ENCODE peak calls at places on chromosomes 7 and 10, in nine cellular contexts. C, U, Q, L, J, Z, G, N and K are unnamed samples. For H3K36me3, the result is how much of the 10 kb centered on the place peaks cover.

GRCh38 chr7:74479961-74480829 is 26.5 kb downstream of the GTF2IRD1 start:
- DNase-seq in N (peak), Z (no peak), G (peak), Q (peak), U (no peak), C (peak), J (peak), L (no peak), K (peak)

GRCh38 chr7:105316578-105317375 is 71.9 kb downstream of the SRPK2 start:
- DNase-seq in U (no peak), J (no peak), N (no peak), L (no peak), C (no peak), Z (no peak), G (no peak), Q (no peak), K (no peak)

GRCh38 chr10:122878799-122879338 is 512 bp downstream of the FAM24B start:
- DNase-seq in J (no peak), Z (no peak), U (no peak), G (peak), N (no peak), C (peak), Q (no peak), L (no peak), K (no peak)

GRCh38 chr10:45627412-45628048 is 45.0 kb downstream of the ZFAND4 start:
- DNase-seq in L (no peak), J (peak), U (no peak), G (no peak), C (no peak), Z (no peak), N (peak), Q (no peak), K (peak)

GRCh38 chr7:1586126-1586826 is 16.4 kb upstream of the PSMG3 start:
- DNase-seq in G (no peak), U (no peak), Z (no peak), N (no peak), C (no peak), L (no peak), J (no peak), Q (no peak), K (peak)

GRCh38 chr7:151210087-151210854 is at the start of gene H2BK1:
- DNase-seq in L (no peak), C (no peak), U (no peak), J (no peak), Q (no peak), N (no peak), G (no peak), Z (no peak), K (no peak)

GRCh38 chr10:123154092-123154942 is at the start of gene BUB3:
- DNase-seq in G (peak), L (peak), Q (peak), U (peak), C (peak), N (peak), Z (peak), J (peak), K (peak)

GRCh38 chr7:70068531-70068930 is 470.3 kb downstream of the AUTS2 start:
- DNase-seq in U (no peak), G (no peak), C (no peak), L (no peak), Z (no peak), J (no peak), N (no peak), Q (no peak), K (no peak)

GRCh38 chr10:21257191-21257590 is 268.3 kb downstream of the SKIDA1 start:
- DNase-seq in G (no peak), C (no peak), U (no peak), J (no peak), Z (no peak), L (no peak), Q (no peak), N (no peak), K (no peak)

GRCh38 chr7:36563706-36564325 is 160.5 kb downstream of the AOAH start:
- DNase-seq in J (no peak), L (no peak), N (no peak), Q (no peak), C (no peak), G (no peak), Z (no peak), U (no peak), K (no peak)

GRCh38 chr10:65231148-65231547 is 1694.7 kb upstream of the LRRTM3 start:
- DNase-seq in U (no peak), C (no peak), Q (no peak), Z (no peak), L (no peak), N (no peak), J (no peak), G (no peak), K (no peak)

GRCh38 chr7:99036531-99037175 is 107.3 kb downstream of the SMURF1 start:
- DNase-seq in U (no peak), C (peak), N (no peak), J (no peak), Z (no peak), Q (no peak), G (no peak), L (no peak), K (no peak)

GRCh38 chr10:88493676-88494483 is 89.2 kb downstream of the RNLS start:
- DNase-seq in Z (no peak), U (no peak), J (no peak), G (no peak), C (peak), L (no peak), Q (no peak), N (no peak), K (no peak)

GRCh38 chr7:44969701-44970494 is 8.9 kb downstream of the MYO1G start:
- DNase-seq in Q (no peak), Z (no peak), L (peak), G (peak), C (no peak), U (no peak), J (no peak), N (no peak), K (peak)
- TF ChIP-seq POLR2A in Q (no peak), Z (no peak), L (no peak), G (no peak), C (no peak), U (no peak), J (no peak), N (no peak), K (no peak)

GRCh38 chr7:155738104-155738503 is 74.2 kb downstream of the SHH start:
- DNase-seq in Q (no peak), U (no peak), L (no peak), N (no peak), C (no peak), G (no peak), Z (no peak), J (no peak), K (no peak)
- H3K36me3 ChIP-seq in Q (under half), U (under half), L (under half), N (under half), C (under half), G (under half), Z (half or more), J (half or more), K (under half)

DNA sequence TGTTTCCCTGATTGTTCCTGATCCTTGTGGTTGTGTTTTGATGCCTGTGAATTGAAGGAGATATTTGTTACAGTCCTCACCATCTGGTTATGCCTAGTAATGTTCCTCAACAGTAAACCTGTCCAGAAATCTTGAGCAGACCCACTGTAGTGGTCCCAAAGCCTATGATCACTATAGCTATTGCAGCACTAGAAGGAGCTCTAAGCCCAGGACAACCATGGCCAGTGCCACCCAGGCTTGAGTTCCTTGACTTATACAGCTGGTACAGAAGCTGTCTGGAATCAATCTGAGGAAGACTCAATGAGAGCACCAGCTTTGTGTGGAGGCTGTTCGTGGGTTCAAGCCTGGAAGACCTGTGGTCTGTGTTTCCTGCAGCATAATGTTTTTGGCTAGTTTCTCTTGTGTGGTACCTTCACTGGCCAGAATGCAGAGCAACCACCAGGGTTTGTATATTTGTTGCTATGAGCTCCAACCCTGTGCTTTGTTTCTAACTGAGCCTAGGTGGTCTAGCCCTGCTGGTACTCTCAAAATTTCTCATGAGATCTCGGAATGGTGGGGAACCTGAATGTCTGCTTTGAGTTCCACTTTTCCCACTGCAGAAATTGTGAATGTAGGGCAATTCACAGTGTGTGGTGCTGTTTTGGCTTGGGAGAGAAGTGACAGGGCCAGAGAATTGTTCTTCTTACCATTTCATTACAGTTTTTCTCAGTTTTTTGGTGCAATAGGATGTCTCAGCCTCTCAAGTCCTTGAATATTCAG is 355.2 kb downstream of the SUGCT start:
- DNase-seq in N (no peak), C (no peak), L (no peak), J (no peak), U (no peak), Z (no peak), Q (no peak), G (no peak), K (no peak)
- TF ChIP-seq POLR2A in N (no peak), C (no peak), L (no peak), J (no peak), U (no peak), Z (no peak), Q (no peak), G (no peak), K (no peak)

GRCh38 chr7:128005759-128006159 is 25.5 kb downstream of the LRRC4 start:
- DNase-seq in Q (no peak), C (no peak), L (no peak), J (no peak), G (no peak), Z (no peak), U (no peak), N (no peak), K (peak)
- H3K36me3 ChIP-seq in Q (under half), C (under half), L (under half), J (under half), G (under half), Z (under half), U (under half), N (under half), K (under half)

DNA sequence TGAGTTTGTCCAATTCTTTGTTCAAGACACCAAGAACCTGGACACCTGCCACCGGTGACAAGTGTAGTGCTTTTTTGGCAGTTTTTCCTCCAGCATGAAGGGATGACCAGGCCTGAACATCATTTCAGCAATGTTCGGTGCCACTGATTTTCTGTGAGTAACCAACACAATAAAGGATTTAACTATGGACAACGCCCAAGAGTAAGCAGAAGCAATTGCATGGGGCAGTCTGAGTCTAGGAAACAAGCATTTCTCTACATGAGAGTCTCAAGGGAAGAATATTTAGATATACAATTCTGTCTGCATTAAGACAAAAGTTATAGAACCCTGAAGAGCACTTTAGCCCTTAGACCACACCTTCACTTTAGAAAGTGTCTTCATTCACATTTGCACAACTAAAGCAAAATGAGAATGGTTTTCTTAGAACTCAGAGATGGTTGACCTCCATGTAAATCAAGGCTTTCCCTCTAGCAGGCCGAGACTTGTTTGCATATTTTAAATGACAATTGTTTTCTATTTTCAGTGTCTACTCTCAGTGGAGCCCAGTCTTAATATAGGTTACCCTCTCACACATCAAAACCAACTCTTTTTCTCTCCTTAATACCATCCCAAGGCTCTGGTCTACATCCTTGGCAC is 25.5 kb upstream of the TRIM24 start:
- DNase-seq in Q (no peak), U (no peak), C (no peak), Z (no peak), G (no peak), N (no peak), J (no peak), L (no peak), K (no peak)
- TF ChIP-seq POLR2A in Q (no peak), U (no peak), C (no peak), Z (no peak), G (no peak), N (no peak), J (no peak), L (no peak), K (no peak)

GRCh38 chr10:97363071-97363470 is 28.5 kb upstream of the FRAT2 start:
- DNase-seq in U (no peak), Q (no peak), C (no peak), N (no peak), L (no peak), J (no peak), Z (no peak), G (no peak), K (no peak)
- H3K36me3 ChIP-seq in U (under half), Q (under half), C (under half), N (under half), L (under half), J (half or more), Z (under half), G (under half), K (under half)

DNA sequence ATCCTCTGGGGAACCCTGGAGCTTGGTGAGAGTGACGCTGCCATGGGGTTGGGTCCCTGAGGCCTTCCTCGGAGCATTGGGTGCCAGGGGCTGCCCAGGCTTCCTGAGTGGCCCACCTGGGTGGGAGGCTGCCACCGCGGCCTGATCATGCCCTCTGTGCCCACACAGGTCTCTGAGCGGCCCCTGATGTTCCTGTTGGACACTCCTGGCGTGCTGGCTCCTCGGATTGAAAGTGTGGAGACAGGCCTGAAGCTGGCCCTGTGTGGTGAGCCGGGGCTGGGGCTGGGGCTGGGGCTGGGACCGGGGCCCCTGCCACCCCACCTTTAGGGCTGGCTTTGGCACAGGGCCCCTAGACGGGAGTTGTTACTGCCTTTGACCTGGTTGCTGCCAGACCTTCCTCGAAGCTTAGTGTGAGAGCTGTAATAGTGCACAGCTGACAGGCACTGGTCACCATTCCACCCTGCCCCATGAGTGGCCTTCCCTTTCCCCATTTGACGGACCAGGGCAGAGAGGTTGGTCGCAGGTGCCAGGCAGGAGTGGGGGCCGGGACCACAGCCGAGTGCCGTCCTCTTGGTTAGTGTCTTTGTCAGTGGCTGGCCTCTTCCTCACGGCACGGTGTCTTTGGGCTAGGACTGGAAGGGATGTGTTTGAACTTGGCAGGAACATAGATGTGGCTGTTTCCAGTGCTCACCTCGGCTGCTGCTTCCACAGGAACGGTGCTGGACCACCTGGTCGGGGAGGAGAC is 8.2 kb downstream of the MTG1 start:
- DNase-seq in J (no peak), N (no peak), L (no peak), Q (peak), U (no peak), Z (no peak), C (no peak), G (no peak), K (no peak)
- TF ChIP-seq POLR2A in J (no peak), N (no peak), L (no peak), Q (no peak), U (no peak), Z (no peak), C (no peak), G (no peak), K (no peak)

GRCh38 chr7:26735976-26736600 is 128.3 kb downstream of the SKAP2 start:
- DNase-seq in U (no peak), Q (no peak), N (no peak), Z (no peak), L (no peak), C (no peak), G (no peak), J (no peak), K (no peak)
- H3K36me3 ChIP-seq in U (under half), Q (under half), N (under half), Z (under half), L (under half), C (under half), G (under half), J (under half), K (under half)

DNA sequence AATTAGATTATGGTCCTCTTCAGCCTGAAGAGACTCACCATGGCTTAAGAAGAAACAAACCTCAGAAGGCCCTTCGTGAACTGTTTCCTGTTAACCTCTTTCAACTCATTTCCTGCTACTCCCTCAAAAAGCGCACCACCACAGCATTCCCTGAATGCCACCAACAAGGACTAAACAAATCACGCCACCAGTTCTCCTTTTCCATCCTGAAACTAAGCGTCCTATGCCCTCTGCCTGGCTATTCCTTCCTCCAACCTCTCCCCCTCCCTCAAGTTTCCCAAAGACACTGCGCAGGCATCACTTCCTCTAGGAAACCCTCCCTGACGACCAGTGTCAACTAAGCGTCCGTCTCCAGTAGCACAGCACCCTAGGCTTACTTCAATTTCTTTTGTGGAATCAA is 12.0 kb downstream of the YWHAG start:
- DNase-seq in Z (no peak), L (no peak), Q (no peak), G (no peak), N (no peak), U (no peak), C (peak), J (no peak), K (no peak)
- TF ChIP-seq POLR2A in Z (no peak), L (no peak), Q (no peak), G (no peak), N (no peak), U (no peak), C (no peak), J (no peak), K (no peak)